ENCODE peak calls at places on chromosomes 7 and 10, in ten cellular contexts. F, G, E, K, J, I, Y, D, N and P are unnamed samples.

GRCh38 chr7:66146701-66147100 is 32.1 kb downstream of the CRCP start:
- DNase-seq in F (no peak), G (no peak), E (no peak), K (no peak), J (no peak), I (peak), Y (no peak), D (no peak), N (no peak), P (peak)

GRCh38 chr10:74027702-74028101 is 29.8 kb downstream of the VCL start:
- DNase-seq in F (no peak), G (no peak), E (no peak), K (no peak), J (no peak), I (peak), Y (no peak), D (no peak), N (no peak), P (no peak)

GRCh38 chr7:114439581-114439980 is 25.0 kb downstream of the FOXP2 start:
- DNase-seq in F (no peak), G (peak), E (no peak), K (no peak), J (no peak), I (no peak), Y (no peak), D (peak), N (no peak), P (no peak)

GRCh38 chr7:155011081-155011480 is 8.2 kb upstream of the PAXIP1 start:
- DNase-seq in F (no peak), G (no peak), E (no peak), K (no peak), J (no peak), I (no peak), Y (no peak), D (no peak), N (no peak), P (peak)

GRCh38 chr7:5777932-5778331 is 3.5 kb downstream of the RNF216 start:
- DNase-seq in F (no peak), G (peak), E (no peak), K (no peak), J (no peak), I (no peak), Y (no peak), D (no peak), N (peak), P (no peak)

GRCh38 chr7:121451367-121452073 is 55.4 kb upstream of the FAM3C start:
- DNase-seq in F (no peak), G (no peak), E (no peak), K (no peak), J (no peak), I (no peak), Y (no peak), D (no peak), N (no peak), P (no peak)

GRCh38 chr7:44881610-44882009 is 3.7 kb downstream of the PURB start:
- DNase-seq in F (no peak), G (no peak), E (peak), K (no peak), J (no peak), I (peak), Y (no peak), D (no peak), N (peak), P (peak)

GRCh38 chr10:77857272-77857671 is 69.3 kb downstream of the DLG5 start:
- DNase-seq in F (peak), G (no peak), E (peak), K (no peak), J (no peak), I (no peak), Y (no peak), D (no peak), N (no peak), P (no peak)

GRCh38 chr10:120402358-120402757 is 54.7 kb upstream of the PLPP4 start:
- DNase-seq in F (no peak), G (no peak), E (no peak), K (no peak), J (no peak), I (no peak), Y (no peak), D (no peak), N (no peak), P (peak)

GRCh38 chr10:129615921-129616525 is 149.0 kb downstream of the MGMT start:
- DNase-seq in F (no peak), G (no peak), E (no peak), K (no peak), J (no peak), I (no peak), Y (no peak), D (no peak), N (no peak), P (no peak)

GRCh38 chr7:137577184-137577583 is 233.7 kb upstream of the PTN start:
- DNase-seq in F (no peak), G (no peak), E (no peak), K (no peak), J (no peak), I (no peak), Y (no peak), D (no peak), N (no peak), P (peak)

GRCh38 chr7:123230147-123230546 is 30.4 kb upstream of the SLC13A1 start:
- DNase-seq in F (no peak), G (no peak), E (no peak), K (no peak), J (no peak), I (no peak), Y (no peak), D (no peak), N (no peak), P (no peak)

GRCh38 chr7:1641661-1642260 is 28.3 kb upstream of the ELFN1 start:
- DNase-seq in F (no peak), G (no peak), E (no peak), K (no peak), J (no peak), I (no peak), Y (no peak), D (no peak), N (no peak), P (no peak)

GRCh38 chr7:1639578-1640175 is 30.4 kb upstream of the ELFN1 start:
- DNase-seq in F (no peak), G (no peak), E (no peak), K (no peak), J (no peak), I (no peak), Y (no peak), D (no peak), N (no peak), P (no peak)

GRCh38 chr7:1639071-1639470 is 31.0 kb upstream of the ELFN1 start:
- DNase-seq in F (no peak), G (no peak), E (no peak), K (no peak), J (no peak), I (no peak), Y (no peak), D (no peak), N (no peak), P (no peak)

GRCh38 chr7:1641173-1641572 is 28.9 kb upstream of the ELFN1 start:
- DNase-seq in F (no peak), G (no peak), E (no peak), K (no peak), J (no peak), I (no peak), Y (no peak), D (no peak), N (no peak), P (no peak)

DNA sequence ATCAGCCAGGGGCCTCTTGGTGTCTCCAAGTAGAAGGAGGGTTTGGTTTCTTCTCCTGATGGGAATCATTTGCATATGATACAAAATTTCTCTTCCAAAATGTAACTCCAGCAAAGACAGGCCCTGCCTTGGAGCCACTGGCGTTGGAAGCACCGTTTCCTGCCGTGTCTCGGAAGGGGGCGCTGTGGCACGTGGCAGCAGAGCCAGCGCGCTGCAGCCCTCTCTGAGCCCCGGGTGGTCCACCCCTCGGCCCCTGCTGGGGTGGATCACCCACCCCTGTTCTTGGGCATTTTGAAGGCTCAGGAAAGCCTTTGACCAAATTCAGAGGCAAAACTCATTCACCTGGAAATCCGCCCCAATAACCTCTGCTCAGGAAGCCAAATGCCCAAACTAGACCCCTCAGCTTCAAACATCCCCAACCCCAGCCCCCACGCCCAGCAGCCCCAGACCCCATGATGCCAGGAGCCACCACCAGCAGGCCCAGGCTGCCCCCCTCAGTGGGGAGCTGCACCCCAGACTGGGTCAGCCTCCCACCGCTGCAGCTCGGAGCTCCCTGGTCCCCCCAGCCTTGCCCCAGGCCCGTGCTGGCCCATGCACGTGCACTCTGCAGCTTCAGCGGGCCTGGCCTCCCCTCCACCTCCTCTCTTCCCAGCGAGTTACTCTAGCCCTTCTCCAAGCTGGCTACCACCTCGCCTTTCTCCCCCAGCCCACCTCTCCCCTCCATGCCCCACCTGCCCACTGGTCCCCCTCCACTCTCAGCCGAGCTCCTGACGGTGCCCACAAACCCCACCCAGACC is 29.5 kb upstream of the ELFN1 start:
- DNase-seq in F (no peak), G (no peak), E (no peak), K (no peak), J (no peak), I (no peak), Y (no peak), D (no peak), N (no peak), P (no peak)
- TF ChIP-seq CTCF in F (no peak), G (no peak), E (no peak), K (no peak), J (no peak), I (peak), Y (no peak), D (peak), N (no peak), P (peak)

GRCh38 chr7:7103343-7104313 is 78.7 kb upstream of the C1GALT1 start:
- DNase-seq in F (no peak), G (no peak), E (peak), K (no peak), J (no peak), I (peak), Y (no peak), D (peak), N (peak), P (peak)
- H3K4me3 ChIP-seq in F (no peak), G (no peak), E (no peak), K (no peak), J (no peak), I (no peak), Y (no peak), D (no peak), N (no peak), P (no peak)

GRCh38 chr7:128810997-128811396 is 19.2 kb upstream of the FLNC start:
- DNase-seq in F (no peak), G (no peak), E (no peak), K (no peak), J (no peak), I (no peak), Y (no peak), D (no peak), N (no peak), P (no peak)
- TF ChIP-seq CTCF in F (no peak), G (no peak), E (no peak), K (no peak), J (no peak), I (no peak), Y (no peak), D (no peak), N (no peak), P (no peak)

GRCh38 chr10:4763513-4763912 is 62.5 kb upstream of the AKR1E2 start:
- DNase-seq in F (no peak), G (no peak), E (no peak), K (no peak), J (no peak), I (no peak), Y (no peak), D (no peak), N (no peak), P (no peak)
- H3K4me3 ChIP-seq in F (no peak), G (no peak), E (peak), K (no peak), J (no peak), I (peak), Y (no peak), D (no peak), N (no peak), P (peak)

GRCh38 chr7:132113536-132114409 is 462.5 kb downstream of the PLXNA4 start:
- DNase-seq in F (no peak), G (no peak), E (no peak), K (no peak), J (no peak), I (no peak), Y (no peak), D (no peak), N (no peak), P (no peak)
- TF ChIP-seq CTCF in F (no peak), G (peak), E (no peak), K (no peak), J (no peak), I (no peak), Y (no peak), D (no peak), N (peak), P (no peak)

DNA sequence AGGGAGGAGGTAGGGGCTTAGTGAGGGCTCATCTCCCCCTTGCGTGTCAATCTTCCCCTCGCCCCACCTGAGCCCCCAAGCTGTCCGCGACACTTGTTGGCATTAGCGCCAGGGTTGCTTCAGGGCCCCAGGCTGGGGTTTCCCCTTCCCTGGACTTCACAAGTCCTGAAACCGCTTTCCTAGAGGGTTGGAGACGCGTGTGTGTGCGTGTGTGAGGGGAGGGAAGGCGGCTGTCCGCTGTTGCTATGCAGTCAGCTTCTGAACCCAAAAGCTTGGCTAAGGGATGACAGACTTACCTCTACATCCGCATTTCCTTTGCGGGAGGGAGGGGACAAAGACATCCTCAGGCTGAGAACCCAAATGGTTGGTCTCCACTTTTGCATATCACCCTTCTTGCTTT is 803 bp downstream of the GOLGA7B start:
- DNase-seq in F (no peak), G (no peak), E (no peak), K (no peak), J (peak), I (no peak), Y (no peak), D (peak), N (no peak), P (no peak)
- H3K4me3 ChIP-seq in F (no peak), G (peak), E (peak), K (peak), J (peak), I (no peak), Y (no peak), D (peak), N (no peak), P (no peak)

GRCh38 chr10:124547651-124548168 is 86.1 kb downstream of the LHPP start:
- DNase-seq in F (no peak), G (no peak), E (no peak), K (no peak), J (no peak), I (no peak), Y (no peak), D (no peak), N (no peak), P (no peak)

GRCh38 chr10:124545346-124545745 is 83.7 kb downstream of the LHPP start:
- DNase-seq in F (no peak), G (no peak), E (no peak), K (peak), J (peak), I (no peak), Y (no peak), D (no peak), N (no peak), P (no peak)

GRCh38 chr10:124545756-124546369 is 84.2 kb downstream of the LHPP start:
- DNase-seq in F (no peak), G (no peak), E (no peak), K (no peak), J (no peak), I (no peak), Y (no peak), D (no peak), N (peak), P (no peak)

GRCh38 chr10:124544711-124545110 is 83.1 kb downstream of the LHPP start:
- DNase-seq in F (no peak), G (no peak), E (no peak), K (no peak), J (no peak), I (no peak), Y (no peak), D (no peak), N (no peak), P (no peak)

GRCh38 chr10:124546957-124547650 is 85.5 kb downstream of the LHPP start:
- DNase-seq in F (no peak), G (no peak), E (no peak), K (no peak), J (no peak), I (no peak), Y (no peak), D (no peak), N (no peak), P (no peak)
- TF ChIP-seq CTCF in F (no peak), G (no peak), E (no peak), K (no peak), J (no peak), I (no peak), Y (no peak), D (no peak), N (no peak), P (no peak)

GRCh38 chr10:95782274-95782830 is 26.4 kb downstream of the ENTPD1 start:
- DNase-seq in F (no peak), G (no peak), E (no peak), K (no peak), J (no peak), I (no peak), Y (no peak), D (no peak), N (no peak), P (no peak)

GRCh38 chr10:95784279-95784913 is 28.4 kb downstream of the ENTPD1 start:
- DNase-seq in F (no peak), G (peak), E (no peak), K (no peak), J (no peak), I (no peak), Y (no peak), D (no peak), N (peak), P (no peak)

GRCh38 chr10:95785942-95786669 is 30.1 kb downstream of the ENTPD1 start:
- DNase-seq in F (no peak), G (no peak), E (no peak), K (no peak), J (no peak), I (no peak), Y (peak), D (peak), N (peak), P (no peak)

GRCh38 chr10:95785317-95785716 is 29.4 kb downstream of the ENTPD1 start:
- DNase-seq in F (no peak), G (no peak), E (no peak), K (peak), J (no peak), I (no peak), Y (peak), D (no peak), N (peak), P (no peak)

GRCh38 chr10:95783741-95784140 is 27.8 kb downstream of the ENTPD1 start:
- DNase-seq in F (no peak), G (no peak), E (no peak), K (peak), J (no peak), I (no peak), Y (peak), D (no peak), N (peak), P (no peak)
- H3K4me3 ChIP-seq in F (no peak), G (no peak), E (no peak), K (no peak), J (no peak), I (no peak), Y (no peak), D (no peak), N (peak), P (no peak)